ENCODE peak calls at places on chromosome 17, in five cellular contexts. One of them, this sample, is unnamed.

GRCh38 chr17:50360716-50361115 is 12.3 kb downstream of the MRPL27 start:
- DNase-seq in astrocyte of the spinal cord: no peak
- DNase-seq in GM10248: no peak
- DNase-seq in thoracic aorta: no peak
- DNase-seq in AG10803: no peak
- DNase-seq in this sample: no peak

GRCh38 chr17:58968662-58969061 is 138.0 kb downstream of the TRIM37 start:
- DNase-seq in AG10803: no peak
- DNase-seq in GM10248: no peak
- DNase-seq in astrocyte of the spinal cord: no peak
- DNase-seq in thoracic aorta: no peak
- DNase-seq in this sample: no peak

GRCh38 chr17:80671823-80672105 is 127.1 kb downstream of the RPTOR start:
- DNase-seq in AG10803: no peak
- DNase-seq in GM10248: no peak
- DNase-seq in thoracic aorta: no peak
- DNase-seq in astrocyte of the spinal cord: no peak
- DNase-seq in this sample: no peak

GRCh38 chr17:48993305-48993704 is 3.9 kb upstream of the IGF2BP1 start:
- DNase-seq in GM10248: no peak
- DNase-seq in thoracic aorta: no peak
- DNase-seq in astrocyte of the spinal cord: no peak
- DNase-seq in AG10803: no peak
- DNase-seq in this sample: no peak

GRCh38 chr17:39205112-39205526 is 5.0 kb downstream of the RPL19 start:
- DNase-seq in astrocyte of the spinal cord: no peak
- DNase-seq in GM10248: no peak
- DNase-seq in AG10803: no peak
- DNase-seq in thoracic aorta: no peak
- DNase-seq in this sample: no peak

GRCh38 chr17:12536021-12536420 is 129.7 kb upstream of the MYOCD start:
- DNase-seq in thoracic aorta: no peak
- DNase-seq in GM10248: no peak
- DNase-seq in AG10803: no peak
- DNase-seq in astrocyte of the spinal cord: no peak
- DNase-seq in this sample: no peak

GRCh38 chr17:59838196-59838911 is 54.4 kb downstream of the TUBD1 start:
- DNase-seq in thoracic aorta: no peak
- DNase-seq in AG10803: peak
- DNase-seq in astrocyte of the spinal cord: peak
- DNase-seq in GM10248: no peak
- DNase-seq in this sample: no peak

GRCh38 chr17:17897442-17897841 is 60.7 kb upstream of the SREBF1 start:
- DNase-seq in GM10248: peak
- DNase-seq in astrocyte of the spinal cord: no peak
- DNase-seq in AG10803: no peak
- DNase-seq in thoracic aorta: no peak
- DNase-seq in this sample: peak

GRCh38 chr17:57636985-57637667 is 108.0 kb downstream of the CCDC182 start:
- DNase-seq in GM10248: no peak
- DNase-seq in thoracic aorta: no peak
- DNase-seq in AG10803: no peak
- DNase-seq in astrocyte of the spinal cord: peak
- DNase-seq in this sample: no peak

GRCh38 chr17:77475012-77475976 is 334.5 kb downstream of the SEC14L1 start:
- DNase-seq in astrocyte of the spinal cord: peak
- DNase-seq in thoracic aorta: no peak
- DNase-seq in AG10803: peak
- DNase-seq in GM10248: no peak
- DNase-seq in this sample: no peak

GRCh38 chr17:45137561-45138305 is 2.2 kb downstream of the ACBD4 start:
- DNase-seq in astrocyte of the spinal cord: no peak
- DNase-seq in thoracic aorta: no peak
- DNase-seq in AG10803: no peak
- DNase-seq in GM10248: no peak
- DNase-seq in this sample: no peak

GRCh38 chr17:49132699-49133364 is at the start of gene B4GALNT2:
- DNase-seq in GM10248: no peak
- DNase-seq in AG10803: no peak
- DNase-seq in astrocyte of the spinal cord: no peak
- DNase-seq in thoracic aorta: no peak
- DNase-seq in this sample: no peak

GRCh38 chr17:80294210-80294609 is 33.6 kb downstream of the RNF213 start:
- DNase-seq in thoracic aorta: no peak
- DNase-seq in AG10803: no peak
- DNase-seq in astrocyte of the spinal cord: no peak
- DNase-seq in GM10248: no peak
- DNase-seq in this sample: no peak

GRCh38 chr17:21524211-21524591 is 148.0 kb downstream of the KCNJ12 start:
- DNase-seq in AG10803: no peak
- DNase-seq in astrocyte of the spinal cord: no peak
- DNase-seq in thoracic aorta: no peak
- DNase-seq in GM10248: no peak
- DNase-seq in this sample: no peak

DNA sequence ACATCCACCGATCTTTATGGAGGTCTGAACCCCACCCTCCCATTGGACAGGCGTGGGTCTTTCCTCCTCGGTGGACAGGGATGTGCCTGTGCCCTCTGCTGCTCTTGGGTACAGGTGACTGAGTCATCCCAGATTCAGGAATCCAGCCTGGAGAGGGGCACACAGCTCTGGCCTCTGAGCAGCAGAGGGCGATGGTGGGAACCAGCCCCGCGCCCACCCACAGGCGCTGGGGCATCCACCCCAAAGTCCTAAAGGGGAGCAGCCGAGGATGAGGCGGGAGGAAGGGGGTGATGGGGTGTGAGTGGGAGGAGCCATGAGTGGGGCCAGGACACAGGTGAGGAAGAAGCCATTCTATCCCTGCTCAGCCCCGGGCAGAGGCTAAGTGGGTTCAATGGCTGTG is 35.0 kb downstream of the ENGASE start:
- DNase-seq in thoracic aorta: no peak
- DNase-seq in GM10248: no peak
- DNase-seq in astrocyte of the spinal cord: no peak
- DNase-seq in AG10803: no peak
- DNase-seq in this sample: no peak
- TF ChIP-seq CTCF in thoracic aorta: no peak
- TF ChIP-seq CTCF in GM10248: no peak
- TF ChIP-seq CTCF in astrocyte of the spinal cord: peak
- TF ChIP-seq CTCF in AG10803: peak
- TF ChIP-seq CTCF in this sample: peak

DNA sequence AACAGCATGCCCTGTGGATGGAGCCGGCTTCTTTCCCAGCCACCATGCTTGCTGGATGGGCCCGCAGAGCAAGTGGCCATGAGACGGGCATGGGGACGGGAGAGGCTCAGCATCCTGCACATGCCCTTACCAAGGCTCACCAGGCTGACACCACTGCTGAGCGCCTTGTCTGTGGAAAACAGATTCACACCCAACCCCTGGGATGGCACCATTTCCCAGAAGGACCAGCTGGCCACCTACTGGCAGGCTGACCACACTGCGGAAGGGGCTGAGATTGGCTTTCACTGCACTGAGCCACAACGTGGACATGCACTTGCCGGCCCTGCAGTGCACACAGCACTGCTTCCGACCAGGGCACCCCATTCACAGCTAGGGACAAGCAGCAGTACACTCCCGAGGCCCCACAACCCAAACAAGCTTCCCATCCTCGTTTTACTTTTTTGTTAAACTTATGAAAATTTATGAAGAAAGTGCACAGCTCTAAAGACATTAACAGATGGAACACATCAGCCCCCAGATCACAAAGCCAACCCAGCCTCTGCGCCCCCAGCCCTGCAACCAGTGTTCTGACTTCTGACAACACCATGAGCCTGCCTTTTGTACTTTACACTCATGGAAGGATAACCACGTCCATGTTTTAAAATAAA is 13.9 kb upstream of the KRTAP17-1 start:
- DNase-seq in astrocyte of the spinal cord: peak
- DNase-seq in thoracic aorta: no peak
- DNase-seq in GM10248: no peak
- DNase-seq in AG10803: peak
- DNase-seq in this sample: no peak
- TF ChIP-seq CTCF in astrocyte of the spinal cord: peak
- TF ChIP-seq CTCF in thoracic aorta: peak
- TF ChIP-seq CTCF in GM10248: peak
- TF ChIP-seq CTCF in AG10803: peak
- TF ChIP-seq CTCF in this sample: peak

GRCh38 chr17:82294086-82294773 is 20.7 kb upstream of the CSNK1D start:
- DNase-seq in thoracic aorta: no peak
- DNase-seq in astrocyte of the spinal cord: no peak
- DNase-seq in GM10248: no peak
- DNase-seq in AG10803: no peak
- DNase-seq in this sample: no peak
- TF ChIP-seq CTCF in thoracic aorta: no peak
- TF ChIP-seq CTCF in astrocyte of the spinal cord: no peak
- TF ChIP-seq CTCF in GM10248: no peak
- TF ChIP-seq CTCF in AG10803: no peak
- TF ChIP-seq CTCF in this sample: no peak

DNA sequence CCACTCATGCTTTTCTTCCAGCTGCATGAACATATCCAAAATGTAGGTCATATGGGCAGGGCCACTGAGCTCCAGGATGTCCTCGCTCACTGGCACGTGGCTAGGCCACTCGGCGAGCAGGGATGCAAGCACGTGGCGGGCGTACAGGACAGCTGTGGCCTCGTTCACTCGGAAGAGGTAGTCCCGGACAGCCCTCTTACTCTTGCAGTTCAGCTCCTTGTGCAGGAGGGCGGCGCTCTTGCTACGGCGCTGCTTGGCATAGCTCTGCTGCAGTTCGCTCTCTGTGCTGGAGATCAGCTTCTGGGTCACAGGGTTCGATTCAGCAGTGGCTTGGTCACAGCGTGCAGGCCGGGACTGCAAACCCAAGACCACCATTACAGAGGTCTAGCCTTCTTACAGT is 53.1 kb upstream of the ATP2A3 start:
- DNase-seq in thoracic aorta: no peak
- DNase-seq in AG10803: no peak
- DNase-seq in GM10248: no peak
- DNase-seq in astrocyte of the spinal cord: no peak
- DNase-seq in this sample: no peak
- TF ChIP-seq CTCF in thoracic aorta: no peak
- TF ChIP-seq CTCF in AG10803: no peak
- TF ChIP-seq CTCF in GM10248: peak
- TF ChIP-seq CTCF in astrocyte of the spinal cord: no peak
- TF ChIP-seq CTCF in this sample: peak

GRCh38 chr17:3907483-3908216 is 8.6 kb downstream of the P2RX1 start:
- DNase-seq in astrocyte of the spinal cord: no peak
- DNase-seq in GM10248: no peak
- DNase-seq in thoracic aorta: no peak
- DNase-seq in AG10803: no peak
- DNase-seq in this sample: no peak
- TF ChIP-seq CTCF in astrocyte of the spinal cord: peak
- TF ChIP-seq CTCF in GM10248: peak
- TF ChIP-seq CTCF in thoracic aorta: no peak
- TF ChIP-seq CTCF in AG10803: peak
- TF ChIP-seq CTCF in this sample: peak

This sample was measured in GM06990.